ENCODE peak calls at places on chromosomes 1 and 21, in seven cellular contexts. Q, F, M, B, X, W and L are unnamed samples.
A peak's percentile ranks its signal among the peaks of the same experiment; 100 is the strongest.

GRCh38 chr21:29245104-29245643 is 53.5 kb upstream of the BACH1 start:
- DNase-seq in Q (no peak), F (no peak), M (no peak), B (no peak), X (no peak), W (no peak), L (no peak)

GRCh38 chr1:41537788-41538351 is 53.4 kb upstream of the EDN2 start:
- DNase-seq in Q (peak; percentile 69), F (peak; percentile 66), M (peak; percentile 49), B (peak; percentile 90), X (peak; percentile 83), W (peak; percentile 58), L (no peak)

GRCh38 chr1:183841950-183842816 is 37.3 kb downstream of the RGL1 start:
- DNase-seq in Q (peak; percentile 88), F (peak; percentile 97), M (no peak), B (no peak), X (peak; percentile 8), W (peak; percentile 26), L (no peak)

GRCh38 chr1:33147997-33148314 is 33.9 kb downstream of the TRIM62 start:
- DNase-seq in Q (no peak), F (no peak), M (no peak), B (no peak), X (no peak), W (no peak), L (no peak)

GRCh38 chr1:20126041-20126805 is 6.9 kb upstream of the PLA2G2D start:
- DNase-seq in Q (no peak), F (no peak), M (no peak), B (no peak), X (no peak), W (no peak), L (no peak)

GRCh38 chr1:62515055-62515454 is 78.2 kb downstream of the USP1 start:
- DNase-seq in Q (no peak), F (no peak), M (no peak), B (no peak), X (no peak), W (no peak), L (no peak)

GRCh38 chr21:38123626-38124025 is 133.2 kb upstream of the KCNJ15 start:
- DNase-seq in Q (no peak), F (no peak), M (no peak), B (no peak), X (no peak), W (no peak), L (no peak)

GRCh38 chr1:203089001-203089650 is 3.3 kb upstream of the MYOG start:
- DNase-seq in Q (no peak), F (no peak), M (no peak), B (no peak), X (no peak), W (no peak), L (no peak)

GRCh38 chr1:22412932-22413727 is 38.5 kb upstream of the ZBTB40 start:
- DNase-seq in Q (no peak), F (no peak), M (no peak), B (no peak), X (peak; percentile 80), W (no peak), L (no peak)

GRCh38 chr1:8392522-8392921 is 74.6 kb downstream of the SLC45A1 start:
- DNase-seq in Q (no peak), F (no peak), M (no peak), B (no peak), X (no peak), W (no peak), L (no peak)

GRCh38 chr1:155910621-155911121 is 478 bp downstream of the RIT1 start:
- DNase-seq in Q (no peak), F (peak; percentile 37), M (peak; percentile 29), B (no peak), X (peak; percentile 39), W (no peak), L (no peak)

GRCh38 chr1:171937938-171938337 is 96.6 kb downstream of the DNM3 start:
- DNase-seq in Q (no peak), F (no peak), M (no peak), B (no peak), X (no peak), W (no peak), L (no peak)

GRCh38 chr1:40981702-40982448 is 2.4 kb downstream of the CTPS1 start:
- DNase-seq in Q (no peak), F (no peak), M (no peak), B (no peak), X (no peak), W (no peak), L (no peak)

GRCh38 chr1:212457740-212458338 is 25.1 kb downstream of the NENF start:
- DNase-seq in Q (no peak), F (no peak), M (peak; percentile 76), B (no peak), X (peak; percentile 55), W (peak; percentile 52), L (peak; percentile 26)

GRCh38 chr1:11227106-11228077 is 35.0 kb downstream of the MTOR start:
- DNase-seq in Q (no peak), F (no peak), M (no peak), B (no peak), X (no peak), W (no peak), L (no peak)

GRCh38 chr1:90821793-90822359 is 104.8 kb upstream of the BARHL2 start:
- DNase-seq in Q (no peak), F (no peak), M (no peak), B (no peak), X (no peak), W (no peak), L (no peak)

GRCh38 chr1:184965889-184966860 is 8.1 kb downstream of the NIBAN1 start:
- DNase-seq in Q (no peak), F (peak; percentile 46), M (no peak), B (no peak), X (no peak), W (no peak), L (no peak)

GRCh38 chr1:214566158-214567104 is 15.0 kb upstream of the PTPN14 start:
- DNase-seq in Q (no peak), F (peak; percentile 80), M (no peak), B (no peak), X (no peak), W (no peak), L (no peak)

GRCh38 chr1:154179951-154180687 is 11.8 kb downstream of the TPM3 start:
- DNase-seq in Q (no peak), F (no peak), M (peak; percentile 69), B (no peak), X (peak; percentile 32), W (peak; percentile 32), L (no peak)

GRCh38 chr21:34351786-34352241 is 12.0 kb upstream of the KCNE2 start:
- DNase-seq in Q (no peak), F (no peak), M (peak; percentile 50), B (no peak), X (peak; percentile 67), W (peak; percentile 51), L (peak; percentile 2)

GRCh38 chr1:55775007-55775406 is 559.8 kb upstream of the USP24 start:
- DNase-seq in Q (no peak), F (no peak), M (no peak), B (no peak), X (no peak), W (no peak), L (no peak)

GRCh38 chr1:208595745-208596144 is 351.6 kb upstream of the PLXNA2 start:
- DNase-seq in Q (no peak), F (peak; percentile 43), M (no peak), B (no peak), X (peak; percentile 48), W (no peak), L (no peak)

GRCh38 chr1:165853528-165854075 is 26.2 kb downstream of the UCK2 start:
- DNase-seq in Q (no peak), F (no peak), M (no peak), B (no peak), X (no peak), W (no peak), L (no peak)

GRCh38 chr1:98398649-98399048 is 262.9 kb upstream of the SNX7 start:
- DNase-seq in Q (no peak), F (peak; percentile 48), M (no peak), B (no peak), X (no peak), W (no peak), L (no peak)

GRCh38 chr21:41071410-41071809 is 96.5 kb upstream of the BACE2 start:
- DNase-seq in Q (no peak), F (no peak), M (no peak), B (no peak), X (no peak), W (no peak), L (no peak)

GRCh38 chr21:20783611-20784010 is 214.6 kb upstream of the NCAM2 start:
- DNase-seq in Q (no peak), F (no peak), M (no peak), B (no peak), X (no peak), W (no peak), L (no peak)

GRCh38 chr21:33947451-33948095 is 32.0 kb upstream of the ATP5PO start:
- DNase-seq in Q (peak; percentile 89), F (peak; percentile 98), M (peak; percentile 76), B (peak; percentile 81), X (peak; percentile 95), W (peak; percentile 83), L (peak; percentile 80)

GRCh38 chr1:17561252-17561558 is 21.7 kb downstream of the ARHGEF10L start:
- DNase-seq in Q (no peak), F (no peak), M (no peak), B (no peak), X (no peak), W (no peak), L (no peak)

DNA sequence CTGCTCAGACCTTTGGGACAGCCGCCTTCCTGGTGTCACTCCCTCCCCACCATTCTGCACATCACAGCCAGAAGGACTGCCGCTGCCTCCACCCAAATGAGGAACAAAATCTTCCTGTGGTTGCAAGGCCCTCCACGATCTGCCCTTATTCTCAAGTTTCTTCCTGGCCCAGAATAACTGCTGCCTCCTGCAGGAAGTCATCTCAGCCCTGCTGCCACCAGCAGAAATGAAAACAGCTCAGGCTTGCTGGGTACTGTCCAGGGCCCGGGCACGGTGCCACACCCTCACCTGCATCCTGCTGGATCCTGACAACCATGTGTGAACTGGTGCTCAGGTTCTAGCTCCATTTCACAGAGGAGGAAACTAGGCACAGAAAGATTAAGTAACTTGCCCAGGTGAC is 2.8 kb downstream of the CLDN19 start:
- DNase-seq in Q (no peak), F (no peak), M (peak; percentile 74), B (no peak), X (peak; percentile 25), W (peak; percentile 67), L (no peak)
- TF ChIP-seq CTCF in Q (no peak), F (no peak), M (no peak), B (no peak), X (no peak), W (no peak), L (no peak)

GRCh38 chr1:111172463-111172862 is 28.0 kb downstream of the DENND2D start:
- DNase-seq in Q (no peak), F (no peak), M (no peak), B (no peak), X (no peak), W (no peak), L (no peak)
- H3K27ac ChIP-seq in Q (no peak overlapping the region), F (no peak overlapping the region), M (no peak overlapping the region), B (no peak overlapping the region), X (no peak overlapping the region), W (no peak overlapping the region), L (no peak overlapping the region)

GRCh38 chr1:2910211-2910610 is 108.7 kb upstream of the TTC34 start:
- DNase-seq in Q (no peak), F (no peak), M (no peak), B (no peak), X (no peak), W (no peak), L (no peak)
- H3K9me3 ChIP-seq in Q (peaks cover 100% of the 10 kb centered on the region), F (peaks cover 3% of the 10 kb centered on the region), M (no peaks in the 10 kb centered on the region), B (no peaks in the 10 kb centered on the region), X (no peaks in the 10 kb centered on the region), W (no peaks in the 10 kb centered on the region), L (no peaks in the 10 kb centered on the region)

GRCh38 chr1:113390871-113391642 is 742 bp downstream of the MAGI3 start:
- DNase-seq in Q (no peak), F (no peak), M (peak; percentile 86), B (peak; percentile 77), X (peak; percentile 49), W (peak; percentile 62), L (peak; percentile 26)
- TF ChIP-seq CTCF in Q (no peak), F (no peak), M (no peak), B (no peak), X (no peak), W (no peak), L (no peak)